ENCODE peak calls at places on chromosome 5, in four cellular contexts. One of them, this sample, is unnamed. For H3K79me2, the result is how much of the 10 kb centered on the place peaks cover.

GRCh38 chr5:154196955-154197652 is 6.6 kb downstream of the GALNT10 start:
- DNase-seq in DND-41: no peak
- DNase-seq in PC-9: no peak
- DNase-seq in GM23338: peak
- DNase-seq in this sample: peak

GRCh38 chr5:76870046-76870445 is 20.2 kb downstream of the S100Z start:
- DNase-seq in DND-41: no peak
- DNase-seq in PC-9: no peak
- DNase-seq in GM23338: peak
- DNase-seq in this sample: no peak

GRCh38 chr5:60522299-60522915 is 177.6 kb downstream of the DEPDC1B start:
- DNase-seq in DND-41: no peak
- DNase-seq in PC-9: no peak
- DNase-seq in GM23338: no peak
- DNase-seq in this sample: peak

GRCh38 chr5:169013208-169013728 is 287.7 kb downstream of the SLIT3 start:
- DNase-seq in DND-41: no peak
- DNase-seq in PC-9: no peak
- DNase-seq in GM23338: peak
- DNase-seq in this sample: peak

GRCh38 chr5:40437452-40437861 is 242.3 kb upstream of the PTGER4 start:
- DNase-seq in DND-41: no peak
- DNase-seq in PC-9: peak
- DNase-seq in GM23338: no peak
- DNase-seq in this sample: no peak

GRCh38 chr5:19928556-19929421 is 59.2 kb downstream of the CDH18 start:
- DNase-seq in DND-41: no peak
- DNase-seq in PC-9: no peak
- DNase-seq in GM23338: peak
- DNase-seq in this sample: no peak

GRCh38 chr5:112687306-112687705 is 50.4 kb upstream of the APC start:
- DNase-seq in DND-41: no peak
- DNase-seq in PC-9: no peak
- DNase-seq in GM23338: peak
- DNase-seq in this sample: no peak

GRCh38 chr5:172833691-172834569 is at the start of gene ERGIC1:
- DNase-seq in DND-41: peak
- DNase-seq in PC-9: peak
- DNase-seq in GM23338: peak
- DNase-seq in this sample: peak

GRCh38 chr5:172123269-172123692 is 64.7 kb downstream of the STK10 start:
- DNase-seq in DND-41: no peak
- DNase-seq in PC-9: peak
- DNase-seq in GM23338: peak
- DNase-seq in this sample: no peak

GRCh38 chr5:167921796-167922195 is 369.6 kb upstream of the WWC1 start:
- DNase-seq in DND-41: no peak
- DNase-seq in PC-9: no peak
- DNase-seq in GM23338: no peak
- DNase-seq in this sample: no peak

GRCh38 chr5:12023614-12024241 is 119.5 kb upstream of the CTNND2 start:
- DNase-seq in DND-41: no peak
- DNase-seq in PC-9: no peak
- DNase-seq in GM23338: peak
- DNase-seq in this sample: peak

GRCh38 chr5:117800261-117800660 is 1188.1 kb downstream of the DTWD2 start:
- DNase-seq in DND-41: no peak
- DNase-seq in PC-9: no peak
- DNase-seq in GM23338: no peak
- DNase-seq in this sample: no peak

GRCh38 chr5:117794847-117795246 is 1193.5 kb downstream of the DTWD2 start:
- DNase-seq in DND-41: no peak
- DNase-seq in PC-9: no peak
- DNase-seq in GM23338: no peak
- DNase-seq in this sample: no peak
- TF ChIP-seq EZH2 in DND-41: no peak
- TF ChIP-seq EZH2 in PC-9: no peak
- TF ChIP-seq EZH2 in GM23338: no peak
- TF ChIP-seq EZH2 in this sample: no peak

GRCh38 chr5:124663101-124663506 is 83.3 kb downstream of the ZNF608 start:
- DNase-seq in DND-41: no peak
- DNase-seq in PC-9: peak
- DNase-seq in GM23338: peak
- DNase-seq in this sample: no peak

GRCh38 chr5:124662261-124662781 is 84.1 kb downstream of the ZNF608 start:
- DNase-seq in DND-41: no peak
- DNase-seq in PC-9: peak
- DNase-seq in GM23338: peak
- DNase-seq in this sample: no peak

GRCh38 chr5:124664287-124664686 is 82.2 kb downstream of the ZNF608 start:
- DNase-seq in DND-41: no peak
- DNase-seq in PC-9: no peak
- DNase-seq in GM23338: no peak
- DNase-seq in this sample: no peak

GRCh38 chr5:124665625-124666024 is 80.8 kb downstream of the ZNF608 start:
- DNase-seq in DND-41: no peak
- DNase-seq in PC-9: no peak
- DNase-seq in GM23338: no peak
- DNase-seq in this sample: no peak

GRCh38 chr5:124665035-124665434 is 81.4 kb downstream of the ZNF608 start:
- DNase-seq in DND-41: no peak
- DNase-seq in PC-9: no peak
- DNase-seq in GM23338: no peak
- DNase-seq in this sample: no peak
- H3K79me2 ChIP-seq in DND-41: under half
- H3K79me2 ChIP-seq in PC-9: under half
- H3K79me2 ChIP-seq in GM23338: half or more
- H3K79me2 ChIP-seq in this sample: under half

DNA sequence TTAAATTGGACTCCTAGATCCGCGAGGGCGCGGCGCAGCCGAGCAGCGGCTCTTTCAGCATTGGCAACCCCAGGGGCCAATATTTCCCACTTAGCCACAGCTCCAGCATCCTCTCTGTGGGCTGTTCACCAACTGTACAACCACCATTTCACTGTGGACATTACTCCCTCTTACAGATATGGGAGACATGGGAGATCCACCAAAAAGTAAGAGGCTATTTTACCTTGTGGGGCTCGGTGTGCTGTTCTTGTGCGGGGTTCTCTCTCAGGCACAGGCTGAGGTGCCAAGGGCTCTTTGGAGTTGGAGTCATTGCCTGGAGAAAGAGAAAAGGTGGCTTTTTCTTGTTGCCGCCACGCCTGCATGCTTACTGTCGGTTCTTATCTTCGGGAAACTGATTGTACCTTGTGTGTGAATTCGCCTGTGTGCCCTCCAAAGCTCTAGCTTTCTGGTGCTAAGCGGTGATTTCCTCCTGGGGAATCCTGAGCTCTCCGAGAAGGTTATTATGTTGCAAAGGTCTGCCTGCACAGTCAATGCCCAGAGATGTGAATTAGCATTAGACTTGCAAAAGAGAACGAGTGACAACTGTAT is 340 bp downstream of the ISL1 start:
- DNase-seq in DND-41: no peak
- DNase-seq in PC-9: no peak
- DNase-seq in GM23338: no peak
- DNase-seq in this sample: no peak
- H3K4me3 ChIP-seq in DND-41: no peak
- H3K4me3 ChIP-seq in PC-9: no peak
- H3K4me3 ChIP-seq in GM23338: peak
- H3K4me3 ChIP-seq in this sample: no peak

GRCh38 chr5:123131805-123132204 is 42.8 kb downstream of the PRDM6 start:
- DNase-seq in DND-41: no peak
- DNase-seq in PC-9: no peak
- DNase-seq in GM23338: no peak
- DNase-seq in this sample: no peak
- TF ChIP-seq EZH2 in DND-41: no peak
- TF ChIP-seq EZH2 in PC-9: no peak
- TF ChIP-seq EZH2 in GM23338: no peak
- TF ChIP-seq EZH2 in this sample: no peak

DNA sequence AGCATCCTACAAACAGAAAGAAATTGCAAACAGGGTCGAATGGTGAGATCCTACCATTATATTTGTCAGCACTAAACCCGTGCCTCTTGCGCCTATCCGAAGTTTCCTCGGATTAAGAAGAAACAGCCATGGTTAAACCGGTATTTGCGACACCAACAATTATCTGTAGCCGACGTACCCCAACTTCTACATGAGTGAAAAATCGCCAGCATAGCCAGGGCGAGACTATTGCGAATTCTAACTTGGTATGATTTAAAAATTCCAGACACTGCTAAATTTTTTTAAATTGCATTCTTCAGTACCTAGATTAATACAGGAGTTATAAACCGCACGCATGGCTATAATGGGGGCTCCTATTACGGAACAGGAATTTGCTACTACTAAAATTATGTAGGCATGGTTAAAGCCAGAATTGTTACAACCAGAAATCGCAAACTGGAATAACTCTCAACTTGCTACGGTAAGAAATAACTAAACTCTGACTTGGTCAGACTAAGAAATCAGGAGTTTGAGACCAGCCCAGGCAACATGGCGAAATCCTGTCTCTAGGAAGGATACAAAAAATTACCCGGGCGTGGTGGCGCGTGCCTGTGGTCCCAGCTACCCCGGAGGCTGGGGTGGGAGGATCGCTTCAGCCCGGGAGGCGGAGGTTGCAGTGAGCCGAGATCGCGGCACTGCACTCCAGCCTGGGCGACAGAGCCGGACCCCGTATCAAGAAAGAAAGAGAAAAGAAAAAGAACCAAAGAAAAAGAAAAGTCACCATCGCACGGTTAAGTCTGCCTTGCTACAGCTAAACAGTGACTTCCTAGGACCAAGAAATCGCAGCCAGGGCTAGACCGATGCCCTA is 25.5 kb upstream of the ANXA2R start:
- DNase-seq in DND-41: peak
- DNase-seq in PC-9: peak
- DNase-seq in GM23338: peak
- DNase-seq in this sample: peak
- H3K79me2 ChIP-seq in DND-41: half or more
- H3K79me2 ChIP-seq in PC-9: under half
- H3K79me2 ChIP-seq in GM23338: under half
- H3K79me2 ChIP-seq in this sample: under half

GRCh38 chr5:2744485-2744884 is 7.0 kb downstream of the IRX2 start:
- DNase-seq in DND-41: no peak
- DNase-seq in PC-9: no peak
- DNase-seq in GM23338: no peak
- DNase-seq in this sample: no peak

GRCh38 chr5:2741946-2742345 is 9.5 kb downstream of the IRX2 start:
- DNase-seq in DND-41: no peak
- DNase-seq in PC-9: no peak
- DNase-seq in GM23338: no peak
- DNase-seq in this sample: no peak

GRCh38 chr5:2740849-2741555 is 10.5 kb downstream of the IRX2 start:
- DNase-seq in DND-41: no peak
- DNase-seq in PC-9: no peak
- DNase-seq in GM23338: peak
- DNase-seq in this sample: no peak

GRCh38 chr5:2740051-2740848 is 11.2 kb downstream of the IRX2 start:
- DNase-seq in DND-41: no peak
- DNase-seq in PC-9: no peak
- DNase-seq in GM23338: peak
- DNase-seq in this sample: no peak

GRCh38 chr5:2742921-2743679 is 8.4 kb downstream of the IRX2 start:
- DNase-seq in DND-41: no peak
- DNase-seq in PC-9: no peak
- DNase-seq in GM23338: peak
- DNase-seq in this sample: no peak
- H3K4me3 ChIP-seq in DND-41: no peak
- H3K4me3 ChIP-seq in PC-9: no peak
- H3K4me3 ChIP-seq in GM23338: peak
- H3K4me3 ChIP-seq in this sample: no peak

GRCh38 chr5:150778517-150779396 is at the start of gene SMIM3:
- DNase-seq in DND-41: peak
- DNase-seq in PC-9: peak
- DNase-seq in GM23338: peak
- DNase-seq in this sample: peak
- TF ChIP-seq EZH2 in DND-41: no peak
- TF ChIP-seq EZH2 in PC-9: no peak
- TF ChIP-seq EZH2 in GM23338: no peak
- TF ChIP-seq EZH2 in this sample: no peak

GRCh38 chr5:34694012-34694411 is 37.9 kb downstream of the RAI14 start:
- DNase-seq in DND-41: no peak
- DNase-seq in PC-9: no peak
- DNase-seq in GM23338: no peak
- DNase-seq in this sample: no peak
- H3K79me2 ChIP-seq in DND-41: under half
- H3K79me2 ChIP-seq in PC-9: half or more
- H3K79me2 ChIP-seq in GM23338: half or more
- H3K79me2 ChIP-seq in this sample: under half

GRCh38 chr5:142317673-142318261 is 7.1 kb downstream of the SPRY4 start:
- DNase-seq in DND-41: no peak
- DNase-seq in PC-9: no peak
- DNase-seq in GM23338: no peak
- DNase-seq in this sample: no peak

GRCh38 chr5:142320851-142321560 is 3.8 kb downstream of the SPRY4 start:
- DNase-seq in DND-41: peak
- DNase-seq in PC-9: no peak
- DNase-seq in GM23338: peak
- DNase-seq in this sample: no peak

GRCh38 chr5:142320427-142320732 is 4.4 kb downstream of the SPRY4 start:
- DNase-seq in DND-41: no peak
- DNase-seq in PC-9: no peak
- DNase-seq in GM23338: no peak
- DNase-seq in this sample: no peak

GRCh38 chr5:142319105-142319504 is 5.7 kb downstream of the SPRY4 start:
- DNase-seq in DND-41: no peak
- DNase-seq in PC-9: no peak
- DNase-seq in GM23338: no peak
- DNase-seq in this sample: no peak

DNA sequence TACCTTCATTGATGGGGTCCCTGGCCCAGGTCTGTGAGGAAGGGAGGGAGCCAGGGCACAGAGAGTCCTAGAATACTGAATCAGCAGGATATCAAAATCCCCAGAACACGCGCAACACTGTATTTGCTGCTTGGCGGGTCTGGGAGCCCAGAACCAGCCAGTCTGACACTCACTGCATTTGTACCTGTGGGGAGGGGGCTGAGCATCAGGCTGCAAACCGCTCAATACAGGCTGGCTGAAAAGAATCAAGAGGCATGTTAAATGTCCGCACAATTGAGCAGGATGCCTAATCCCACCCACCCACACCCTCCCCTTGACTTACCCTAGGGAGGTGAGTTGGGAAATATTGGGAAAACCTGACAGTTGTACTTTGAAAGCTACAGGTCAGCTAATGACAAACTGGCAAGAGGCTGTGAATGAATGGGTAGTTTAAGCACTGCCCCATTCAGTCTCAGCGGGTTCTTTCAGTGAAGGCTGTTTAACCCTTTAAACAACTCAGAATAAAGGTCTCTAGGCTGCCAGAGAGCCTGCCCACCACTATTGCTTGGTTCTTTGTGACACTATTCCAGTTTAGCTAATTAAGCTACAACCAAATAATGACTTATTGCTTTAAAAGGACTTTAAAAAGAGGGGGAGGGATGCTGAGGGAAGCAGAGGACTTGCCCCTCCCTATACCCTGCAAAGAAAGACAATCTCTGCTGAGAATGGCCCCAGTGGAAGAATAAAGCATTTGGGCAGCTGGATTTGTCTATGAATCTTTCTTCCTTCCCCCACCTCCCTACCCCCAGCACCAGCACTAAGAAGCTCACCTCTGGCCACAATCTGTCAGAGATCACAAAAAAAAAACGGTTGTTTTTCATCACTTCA is 5.0 kb downstream of the SPRY4 start:
- DNase-seq in DND-41: peak
- DNase-seq in PC-9: no peak
- DNase-seq in GM23338: no peak
- DNase-seq in this sample: no peak
- H3K4me3 ChIP-seq in DND-41: no peak
- H3K4me3 ChIP-seq in PC-9: peak
- H3K4me3 ChIP-seq in GM23338: peak
- H3K4me3 ChIP-seq in this sample: no peak

This sample was measured in MM.1S.